ENCODE peak calls at places on chromosome 10, in seven cellular contexts. One of them, this sample, is unnamed.

GRCh38 chr10:78707745-78708144 is 361.0 kb upstream of the ZMIZ1 start:
- DNase-seq in fibroblast of lung: no peak
- DNase-seq in neural progenitor cell: no peak
- DNase-seq in adipocyte: no peak
- DNase-seq in endodermal cell: no peak
- DNase-seq in IMR-90: no peak
- DNase-seq in kidney: no peak
- DNase-seq in this sample: no peak

GRCh38 chr10:32489935-32490334 is 44.0 kb downstream of the CCDC7 start:
- DNase-seq in kidney: no peak
- DNase-seq in neural progenitor cell: no peak
- DNase-seq in IMR-90: peak; percentile 1
- DNase-seq in endodermal cell: no peak
- DNase-seq in fibroblast of lung: peak; percentile 1
- DNase-seq in adipocyte: no peak
- DNase-seq in this sample: no peak

GRCh38 chr10:621981-622740 is 67.3 kb downstream of the DIP2C start:
- DNase-seq in adipocyte: no peak
- DNase-seq in fibroblast of lung: no peak
- DNase-seq in neural progenitor cell: no peak
- DNase-seq in endodermal cell: no peak
- DNase-seq in kidney: peak; percentile 25
- DNase-seq in IMR-90: peak; percentile 33
- DNase-seq in this sample: no peak

GRCh38 chr10:112735041-112735690 is 214.9 kb upstream of the TCF7L2 start:
- DNase-seq in kidney: no peak
- DNase-seq in neural progenitor cell: no peak
- DNase-seq in adipocyte: peak; percentile 64
- DNase-seq in fibroblast of lung: no peak
- DNase-seq in IMR-90: no peak
- DNase-seq in endodermal cell: no peak
- DNase-seq in this sample: no peak

GRCh38 chr10:72087969-72088878 is at the start of gene SPOCK2:
- DNase-seq in IMR-90: no peak
- DNase-seq in endodermal cell: peak; percentile 76
- DNase-seq in fibroblast of lung: no peak
- DNase-seq in adipocyte: peak; percentile 46
- DNase-seq in neural progenitor cell: peak; percentile 65
- DNase-seq in kidney: peak; percentile 74
- DNase-seq in this sample: peak; percentile 48

GRCh38 chr10:21135396-21135973 is 238.4 kb upstream of the NEBL start:
- DNase-seq in neural progenitor cell: no peak
- DNase-seq in fibroblast of lung: peak; percentile 11
- DNase-seq in IMR-90: no peak
- DNase-seq in adipocyte: no peak
- DNase-seq in kidney: no peak
- DNase-seq in endodermal cell: no peak
- DNase-seq in this sample: no peak

GRCh38 chr10:80487791-80488538 is 33.9 kb downstream of the TSPAN14 start:
- DNase-seq in fibroblast of lung: no peak
- DNase-seq in adipocyte: no peak
- DNase-seq in neural progenitor cell: no peak
- DNase-seq in IMR-90: no peak
- DNase-seq in endodermal cell: no peak
- DNase-seq in kidney: no peak
- DNase-seq in this sample: no peak

GRCh38 chr10:118002581-118002980 is 44.2 kb downstream of the RAB11FIP2 start:
- DNase-seq in adipocyte: no peak
- DNase-seq in endodermal cell: no peak
- DNase-seq in kidney: no peak
- DNase-seq in neural progenitor cell: no peak
- DNase-seq in fibroblast of lung: peak; percentile 19
- DNase-seq in IMR-90: peak; percentile 59
- DNase-seq in this sample: peak; percentile 69

GRCh38 chr10:121521794-121522556 is 76.3 kb downstream of the FGFR2 start:
- DNase-seq in endodermal cell: no peak
- DNase-seq in adipocyte: no peak
- DNase-seq in IMR-90: no peak
- DNase-seq in kidney: no peak
- DNase-seq in neural progenitor cell: no peak
- DNase-seq in fibroblast of lung: no peak
- DNase-seq in this sample: no peak

GRCh38 chr10:62594093-62594520 is 210.4 kb upstream of the ADO start:
- DNase-seq in fibroblast of lung: peak; percentile 52
- DNase-seq in kidney: no peak
- DNase-seq in neural progenitor cell: peak; percentile 70
- DNase-seq in adipocyte: peak; percentile 86
- DNase-seq in IMR-90: peak; percentile 56
- DNase-seq in endodermal cell: peak; percentile 90
- DNase-seq in this sample: peak; percentile 74

GRCh38 chr10:75717126-75717916 is 285.9 kb downstream of the LRMDA start:
- DNase-seq in adipocyte: no peak
- DNase-seq in IMR-90: no peak
- DNase-seq in neural progenitor cell: no peak
- DNase-seq in endodermal cell: no peak
- DNase-seq in fibroblast of lung: no peak
- DNase-seq in kidney: no peak
- DNase-seq in this sample: no peak

GRCh38 chr10:1050555-1050954 is 1.6 kb upstream of the IDI1 start:
- DNase-seq in endodermal cell: peak; percentile 79
- DNase-seq in fibroblast of lung: no peak
- DNase-seq in neural progenitor cell: peak; percentile 36
- DNase-seq in adipocyte: no peak
- DNase-seq in kidney: no peak
- DNase-seq in IMR-90: no peak
- DNase-seq in this sample: peak; percentile 73

GRCh38 chr10:91380873-91381561 is 29.1 kb upstream of the HECTD2 start:
- DNase-seq in kidney: no peak
- DNase-seq in IMR-90: no peak
- DNase-seq in endodermal cell: no peak
- DNase-seq in fibroblast of lung: peak; percentile 47
- DNase-seq in adipocyte: no peak
- DNase-seq in neural progenitor cell: peak; percentile 49
- DNase-seq in this sample: peak; percentile 47

GRCh38 chr10:23016636-23017035 is 78.7 kb upstream of the MSRB2 start:
- DNase-seq in adipocyte: no peak
- DNase-seq in neural progenitor cell: no peak
- DNase-seq in endodermal cell: no peak
- DNase-seq in IMR-90: no peak
- DNase-seq in fibroblast of lung: no peak
- DNase-seq in kidney: no peak
- DNase-seq in this sample: no peak

GRCh38 chr10:13382759-13383753 is 35.0 kb upstream of the SEPHS1 start:
- DNase-seq in fibroblast of lung: peak; percentile 14
- DNase-seq in neural progenitor cell: no peak
- DNase-seq in kidney: peak; percentile 79
- DNase-seq in IMR-90: no peak
- DNase-seq in adipocyte: peak; percentile 18
- DNase-seq in endodermal cell: peak; percentile 72
- DNase-seq in this sample: no peak

GRCh38 chr10:78341953-78342614 is 308.4 kb downstream of the RPS24 start:
- DNase-seq in endodermal cell: peak; percentile 24
- DNase-seq in adipocyte: no peak
- DNase-seq in IMR-90: no peak
- DNase-seq in neural progenitor cell: no peak
- DNase-seq in kidney: no peak
- DNase-seq in fibroblast of lung: no peak
- DNase-seq in this sample: no peak

GRCh38 chr10:123203393-123204126 is 49.4 kb downstream of the BUB3 start:
- DNase-seq in neural progenitor cell: no peak
- DNase-seq in IMR-90: no peak
- DNase-seq in endodermal cell: no peak
- DNase-seq in fibroblast of lung: no peak
- DNase-seq in adipocyte: no peak
- DNase-seq in kidney: no peak
- DNase-seq in this sample: no peak

GRCh38 chr10:103549349-103549685 is 55.8 kb downstream of the NEURL1 start:
- DNase-seq in IMR-90: no peak
- DNase-seq in neural progenitor cell: no peak
- DNase-seq in kidney: no peak
- DNase-seq in endodermal cell: peak; percentile 36
- DNase-seq in adipocyte: no peak
- DNase-seq in fibroblast of lung: no peak
- DNase-seq in this sample: no peak

GRCh38 chr10:71067098-71067760 is 145.1 kb upstream of the UNC5B start:
- DNase-seq in endodermal cell: no peak
- DNase-seq in kidney: no peak
- DNase-seq in adipocyte: no peak
- DNase-seq in fibroblast of lung: no peak
- DNase-seq in neural progenitor cell: no peak
- DNase-seq in IMR-90: no peak
- DNase-seq in this sample: no peak

GRCh38 chr10:8158439-8159071 is 104.1 kb downstream of the GATA3 start:
- DNase-seq in fibroblast of lung: peak; percentile 48
- DNase-seq in kidney: no peak
- DNase-seq in endodermal cell: no peak
- DNase-seq in neural progenitor cell: no peak
- DNase-seq in IMR-90: no peak
- DNase-seq in adipocyte: no peak
- DNase-seq in this sample: no peak

GRCh38 chr10:73810358-73810734 is 1.1 kb downstream of the NDST2 start:
- DNase-seq in adipocyte: no peak
- DNase-seq in endodermal cell: no peak
- DNase-seq in neural progenitor cell: no peak
- DNase-seq in kidney: no peak
- DNase-seq in IMR-90: no peak
- DNase-seq in fibroblast of lung: no peak
- DNase-seq in this sample: no peak
- H3K9ac ChIP-seq in adipocyte: peak overlapping the region; percentile 92
- H3K9ac ChIP-seq in endodermal cell: peak overlapping the region; percentile 78
- H3K9ac ChIP-seq in neural progenitor cell: no peak overlapping the region
- H3K9ac ChIP-seq in kidney: peak overlapping the region; percentile 31
- H3K9ac ChIP-seq in IMR-90: peak overlapping the region; percentile 63
- H3K9ac ChIP-seq in fibroblast of lung: peak overlapping the region; percentile 86
- H3K9ac ChIP-seq in this sample: peak overlapping the region; percentile 87

GRCh38 chr10:110502072-110502845 is 4.6 kb downstream of the DUSP5 start:
- DNase-seq in adipocyte: no peak
- DNase-seq in kidney: no peak
- DNase-seq in IMR-90: no peak
- DNase-seq in fibroblast of lung: no peak
- DNase-seq in endodermal cell: no peak
- DNase-seq in neural progenitor cell: no peak
- DNase-seq in this sample: no peak
- H3K9ac ChIP-seq in adipocyte: peak overlapping the region; percentile 59
- H3K9ac ChIP-seq in kidney: no peak overlapping the region
- H3K9ac ChIP-seq in IMR-90: peak overlapping the region; percentile 39
- H3K9ac ChIP-seq in fibroblast of lung: peak overlapping the region; percentile 4
- H3K9ac ChIP-seq in endodermal cell: peak overlapping the region; percentile 17
- H3K9ac ChIP-seq in neural progenitor cell: no peak overlapping the region
- H3K9ac ChIP-seq in this sample: peak overlapping the region; percentile 15

DNA sequence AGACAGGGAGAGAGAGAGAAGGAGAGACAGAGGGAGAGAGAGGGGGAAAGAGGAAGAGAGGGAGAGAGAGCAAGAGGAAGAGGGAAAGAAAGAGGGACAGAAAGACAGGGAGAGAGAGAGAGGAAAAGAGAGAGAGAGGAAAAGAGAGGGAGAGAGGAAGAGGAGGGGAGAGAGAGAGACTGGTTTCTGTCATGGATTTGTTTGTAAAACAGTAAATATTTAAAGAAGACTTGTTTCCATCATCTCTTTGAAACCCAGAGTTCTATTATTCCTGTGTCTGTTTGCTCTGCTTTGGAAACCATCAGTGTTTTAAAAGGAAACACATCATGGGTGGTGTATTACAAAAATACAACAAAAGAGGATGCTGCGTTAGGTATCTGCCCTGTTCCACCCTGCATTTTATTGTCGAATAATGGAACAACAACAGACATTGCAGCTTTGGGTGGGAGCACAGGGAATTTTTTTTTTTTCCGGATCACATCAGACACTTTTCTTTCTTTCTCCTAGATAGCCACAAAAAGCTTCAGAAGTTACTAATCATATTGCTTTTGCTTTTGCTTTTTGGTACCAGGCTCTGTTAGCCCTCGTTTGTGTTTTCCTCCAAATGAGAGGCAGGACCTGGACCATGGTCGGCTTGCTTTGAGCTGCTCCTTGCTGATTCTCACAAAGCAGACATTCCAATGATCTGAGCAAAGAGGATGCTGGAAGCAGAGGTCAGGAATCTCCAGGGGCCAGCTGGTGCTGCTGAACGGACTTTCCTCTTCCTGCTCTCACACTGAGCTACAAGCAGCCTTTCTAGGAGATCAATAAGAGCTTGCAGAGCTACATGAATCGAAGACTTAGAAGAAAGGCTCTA is 150.9 kb upstream of the RSU1 start:
- DNase-seq in neural progenitor cell: peak; percentile 84
- DNase-seq in adipocyte: peak; percentile 88
- DNase-seq in kidney: no peak
- DNase-seq in IMR-90: peak; percentile 93
- DNase-seq in fibroblast of lung: peak; percentile 95
- DNase-seq in endodermal cell: peak; percentile 76
- DNase-seq in this sample: peak; percentile 91
- H3K9ac ChIP-seq in neural progenitor cell: no peak overlapping the region
- H3K9ac ChIP-seq in adipocyte: peak overlapping the region; percentile 63
- H3K9ac ChIP-seq in kidney: no peak overlapping the region
- H3K9ac ChIP-seq in IMR-90: peak overlapping the region; percentile 86
- H3K9ac ChIP-seq in fibroblast of lung: peak overlapping the region; percentile 20
- H3K9ac ChIP-seq in endodermal cell: no peak overlapping the region
- H3K9ac ChIP-seq in this sample: no peak overlapping the region

DNA sequence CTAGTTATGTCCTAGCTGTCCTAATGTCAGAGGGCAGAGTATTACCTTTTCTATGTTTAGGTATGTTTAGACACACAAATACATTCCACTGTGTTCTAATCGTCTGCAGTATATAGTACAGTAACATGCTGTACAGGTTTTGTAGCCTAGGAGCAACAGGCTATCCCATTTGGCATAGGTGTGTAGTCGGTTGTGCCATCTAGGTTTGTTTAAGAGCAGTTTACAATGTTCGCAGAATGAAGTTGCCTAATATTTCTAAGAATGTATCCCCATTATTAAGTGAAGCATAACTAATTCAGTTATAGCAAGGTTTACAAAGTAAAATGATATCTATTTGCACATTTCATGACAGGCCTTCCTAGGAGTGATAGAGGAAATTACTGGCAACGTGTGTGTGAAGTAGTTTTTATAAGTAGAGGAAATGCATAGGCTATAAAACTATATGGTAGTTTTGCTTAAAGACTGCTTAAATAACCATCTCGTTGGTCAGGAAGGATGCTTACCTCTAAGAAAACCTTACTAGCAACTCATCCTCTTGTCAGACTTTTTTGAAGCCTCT is 4.0 kb downstream of the CREM start:
- DNase-seq in fibroblast of lung: no peak
- DNase-seq in neural progenitor cell: no peak
- DNase-seq in kidney: no peak
- DNase-seq in adipocyte: no peak
- DNase-seq in endodermal cell: no peak
- DNase-seq in IMR-90: no peak
- DNase-seq in this sample: no peak
- H3K9ac ChIP-seq in fibroblast of lung: no peak overlapping the region
- H3K9ac ChIP-seq in neural progenitor cell: no peak overlapping the region
- H3K9ac ChIP-seq in kidney: no peak overlapping the region
- H3K9ac ChIP-seq in adipocyte: no peak overlapping the region
- H3K9ac ChIP-seq in endodermal cell: no peak overlapping the region
- H3K9ac ChIP-seq in IMR-90: no peak overlapping the region
- H3K9ac ChIP-seq in this sample: no peak overlapping the region

GRCh38 chr10:3103646-3104045 is 36.3 kb downstream of the PFKP start:
- DNase-seq in endodermal cell: no peak
- DNase-seq in adipocyte: no peak
- DNase-seq in IMR-90: no peak
- DNase-seq in kidney: peak; percentile 49
- DNase-seq in fibroblast of lung: no peak
- DNase-seq in neural progenitor cell: no peak
- DNase-seq in this sample: no peak
- H3K9ac ChIP-seq in endodermal cell: no peak overlapping the region
- H3K9ac ChIP-seq in adipocyte: no peak overlapping the region
- H3K9ac ChIP-seq in IMR-90: no peak overlapping the region
- H3K9ac ChIP-seq in kidney: no peak overlapping the region
- H3K9ac ChIP-seq in fibroblast of lung: no peak overlapping the region
- H3K9ac ChIP-seq in neural progenitor cell: no peak overlapping the region
- H3K9ac ChIP-seq in this sample: no peak overlapping the region

GRCh38 chr10:30963994-30964930 is 67.4 kb downstream of the ZNF438 start:
- DNase-seq in kidney: no peak
- DNase-seq in neural progenitor cell: no peak
- DNase-seq in fibroblast of lung: no peak
- DNase-seq in endodermal cell: no peak
- DNase-seq in adipocyte: no peak
- DNase-seq in IMR-90: no peak
- DNase-seq in this sample: no peak
- H3K9ac ChIP-seq in kidney: no peak overlapping the region
- H3K9ac ChIP-seq in neural progenitor cell: no peak overlapping the region
- H3K9ac ChIP-seq in fibroblast of lung: no peak overlapping the region
- H3K9ac ChIP-seq in endodermal cell: no peak overlapping the region
- H3K9ac ChIP-seq in adipocyte: no peak overlapping the region
- H3K9ac ChIP-seq in IMR-90: no peak overlapping the region
- H3K9ac ChIP-seq in this sample: no peak overlapping the region

This sample was measured in mesendoderm.